ENCODE peak calls at places on chromosomes 13 and 19, in six cellular contexts. One of them, this sample, is unnamed.

GRCh38 chr19:47179643-47180310 is 49.1 kb downstream of the SAE1 start:
- DNase-seq in K562: no peak
- DNase-seq in endothelial cell of umbilical vein: peak
- DNase-seq in HepG2: no peak
- DNase-seq in GM12878: no peak
- DNase-seq in A549: no peak
- DNase-seq in this sample: no peak

GRCh38 chr13:27168870-27169525 is 2.6 kb downstream of the USP12 start:
- DNase-seq in endothelial cell of umbilical vein: peak
- DNase-seq in K562: peak
- DNase-seq in GM12878: no peak
- DNase-seq in HepG2: no peak
- DNase-seq in A549: no peak
- DNase-seq in this sample: no peak

GRCh38 chr13:42379241-42379640 is 107.3 kb downstream of the AKAP11 start:
- DNase-seq in GM12878: no peak
- DNase-seq in endothelial cell of umbilical vein: no peak
- DNase-seq in K562: no peak
- DNase-seq in A549: no peak
- DNase-seq in HepG2: no peak
- DNase-seq in this sample: no peak

GRCh38 chr19:18465964-18466339 is 28.0 kb upstream of the ISYNA1 start:
- DNase-seq in HepG2: no peak
- DNase-seq in K562: no peak
- DNase-seq in GM12878: no peak
- DNase-seq in endothelial cell of umbilical vein: no peak
- DNase-seq in A549: no peak
- DNase-seq in this sample: no peak

GRCh38 chr19:41701401-41702075 is 6.9 kb upstream of the CEACAM5 start:
- DNase-seq in A549: peak
- DNase-seq in GM12878: no peak
- DNase-seq in HepG2: no peak
- DNase-seq in K562: peak
- DNase-seq in endothelial cell of umbilical vein: no peak
- DNase-seq in this sample: peak

GRCh38 chr13:114282143-114282685 is 813 bp downstream of the UPF3A start:
- DNase-seq in endothelial cell of umbilical vein: peak
- DNase-seq in K562: peak
- DNase-seq in GM12878: peak
- DNase-seq in A549: no peak
- DNase-seq in HepG2: peak
- DNase-seq in this sample: peak

GRCh38 chr19:2866495-2867024 is 575 bp upstream of the ZNF556 start:
- DNase-seq in A549: no peak
- DNase-seq in K562: no peak
- DNase-seq in HepG2: no peak
- DNase-seq in endothelial cell of umbilical vein: no peak
- DNase-seq in GM12878: no peak
- DNase-seq in this sample: no peak

GRCh38 chr13:36345438-36346221 is 564 bp downstream of the SPART start:
- DNase-seq in endothelial cell of umbilical vein: peak
- DNase-seq in GM12878: no peak
- DNase-seq in HepG2: peak
- DNase-seq in K562: peak
- DNase-seq in A549: peak
- DNase-seq in this sample: peak

GRCh38 chr13:50425772-50426171 is 410.5 kb downstream of the KCNRG start:
- DNase-seq in GM12878: no peak
- DNase-seq in endothelial cell of umbilical vein: no peak
- DNase-seq in K562: peak
- DNase-seq in A549: no peak
- DNase-seq in HepG2: no peak
- DNase-seq in this sample: peak

GRCh38 chr19:13097331-13098258 is 5.1 kb downstream of the LYL1 start:
- DNase-seq in A549: no peak
- DNase-seq in K562: peak
- DNase-seq in HepG2: no peak
- DNase-seq in GM12878: no peak
- DNase-seq in endothelial cell of umbilical vein: peak
- DNase-seq in this sample: peak

GRCh38 chr13:94123543-94123942 is 355.9 kb downstream of the DCT start:
- DNase-seq in GM12878: no peak
- DNase-seq in A549: no peak
- DNase-seq in endothelial cell of umbilical vein: no peak
- DNase-seq in K562: no peak
- DNase-seq in HepG2: no peak
- DNase-seq in this sample: no peak
- TF ChIP-seq MYC in GM12878: no peak
- TF ChIP-seq MYC in A549: no peak
- TF ChIP-seq MYC in endothelial cell of umbilical vein: no peak
- TF ChIP-seq MYC in K562: no peak
- TF ChIP-seq MYC in HepG2: no peak
- TF ChIP-seq MYC in this sample: no peak

GRCh38 chr19:4640247-4641000 is 1.1 kb downstream of the TNFAIP8L1 start:
- DNase-seq in HepG2: peak
- DNase-seq in K562: no peak
- DNase-seq in GM12878: no peak
- DNase-seq in A549: no peak
- DNase-seq in endothelial cell of umbilical vein: no peak
- DNase-seq in this sample: no peak

GRCh38 chr19:4639531-4640246 is 373 bp downstream of the TNFAIP8L1 start:
- DNase-seq in endothelial cell of umbilical vein: peak
- DNase-seq in K562: no peak
- DNase-seq in GM12878: no peak
- DNase-seq in HepG2: peak
- DNase-seq in A549: no peak
- DNase-seq in this sample: no peak

GRCh38 chr19:4641132-4641531 is 1.8 kb downstream of the TNFAIP8L1 start:
- DNase-seq in HepG2: no peak
- DNase-seq in K562: no peak
- DNase-seq in A549: no peak
- DNase-seq in GM12878: no peak
- DNase-seq in endothelial cell of umbilical vein: no peak
- DNase-seq in this sample: no peak

GRCh38 chr19:4638330-4638729 is 986 bp upstream of the TNFAIP8L1 start:
- DNase-seq in K562: no peak
- DNase-seq in endothelial cell of umbilical vein: peak
- DNase-seq in GM12878: no peak
- DNase-seq in A549: no peak
- DNase-seq in HepG2: no peak
- DNase-seq in this sample: no peak

GRCh38 chr19:4638828-4639530 is at the start of gene TNFAIP8L1:
- DNase-seq in HepG2: peak
- DNase-seq in A549: peak
- DNase-seq in K562: peak
- DNase-seq in GM12878: peak
- DNase-seq in endothelial cell of umbilical vein: peak
- DNase-seq in this sample: peak
- TF ChIP-seq POLR2A in HepG2: no peak
- TF ChIP-seq POLR2A in A549: no peak
- TF ChIP-seq POLR2A in K562: no peak
- TF ChIP-seq POLR2A in GM12878: peak
- TF ChIP-seq POLR2A in endothelial cell of umbilical vein: no peak
- TF ChIP-seq POLR2A in this sample: peak

GRCh38 chr19:30162718-30163117 is 209.5 kb upstream of the ZNF536 start:
- DNase-seq in GM12878: no peak
- DNase-seq in endothelial cell of umbilical vein: no peak
- DNase-seq in HepG2: no peak
- DNase-seq in K562: no peak
- DNase-seq in A549: no peak
- DNase-seq in this sample: no peak
- H3K4me3 ChIP-seq in GM12878: no peak
- H3K4me3 ChIP-seq in endothelial cell of umbilical vein: no peak
- H3K4me3 ChIP-seq in HepG2: no peak
- H3K4me3 ChIP-seq in K562: no peak
- H3K4me3 ChIP-seq in A549: no peak
- H3K4me3 ChIP-seq in this sample: no peak

GRCh38 chr13:25232937-25233515 is 54.3 kb downstream of the MTMR6 start:
- DNase-seq in K562: peak
- DNase-seq in GM12878: no peak
- DNase-seq in endothelial cell of umbilical vein: peak
- DNase-seq in HepG2: peak
- DNase-seq in A549: peak
- DNase-seq in this sample: peak
- TF ChIP-seq MYC in K562: no peak
- TF ChIP-seq MYC in GM12878: no peak
- TF ChIP-seq MYC in endothelial cell of umbilical vein: no peak
- TF ChIP-seq MYC in HepG2: no peak
- TF ChIP-seq MYC in A549: no peak
- TF ChIP-seq MYC in this sample: no peak

DNA sequence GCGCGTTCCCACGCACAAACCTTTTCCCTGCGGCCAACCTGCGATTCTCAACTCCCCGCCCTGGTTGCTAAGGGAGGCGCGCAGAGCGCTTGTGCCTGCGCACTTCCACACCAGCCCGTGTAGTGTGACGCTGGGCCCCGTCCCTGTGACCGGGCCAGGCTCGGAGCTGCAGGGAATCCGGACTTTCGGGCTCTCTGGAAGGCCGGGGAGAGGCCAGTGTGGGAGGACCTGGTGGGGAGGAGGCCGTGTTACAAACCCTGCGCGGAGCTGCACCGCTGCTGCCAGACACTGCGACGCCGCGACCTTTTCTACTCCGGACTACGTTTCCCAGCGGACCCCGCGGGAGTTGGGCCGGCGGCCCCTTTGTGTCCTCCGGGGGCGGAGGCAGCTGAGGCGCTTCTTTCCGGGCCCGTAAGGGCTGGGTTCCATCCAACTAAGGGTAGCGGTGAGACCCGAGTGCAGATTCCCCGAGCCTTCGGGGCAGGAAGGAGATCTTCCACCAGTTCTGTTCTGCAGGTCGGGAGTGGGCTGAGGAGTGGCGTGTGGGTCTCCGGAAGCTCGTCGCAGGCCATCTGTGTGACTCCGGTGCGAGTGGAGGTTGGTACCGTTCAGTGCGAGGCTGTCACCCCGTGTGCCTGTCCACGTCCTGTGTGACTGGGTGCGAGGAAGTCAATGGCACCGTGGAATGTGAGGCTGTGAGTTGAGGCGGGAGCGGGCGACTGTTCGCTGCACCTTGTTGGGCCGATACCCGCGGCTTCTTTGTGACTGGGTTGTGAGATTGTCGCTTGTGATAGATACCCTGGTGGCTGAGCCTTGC is at the start of gene ZNF570:
- DNase-seq in A549: peak
- DNase-seq in HepG2: peak
- DNase-seq in GM12878: peak
- DNase-seq in K562: peak
- DNase-seq in endothelial cell of umbilical vein: peak
- DNase-seq in this sample: peak
- TF ChIP-seq POLR2A in A549: peak
- TF ChIP-seq POLR2A in HepG2: peak
- TF ChIP-seq POLR2A in GM12878: peak
- TF ChIP-seq POLR2A in K562: no peak
- TF ChIP-seq POLR2A in endothelial cell of umbilical vein: peak
- TF ChIP-seq POLR2A in this sample: no peak

DNA sequence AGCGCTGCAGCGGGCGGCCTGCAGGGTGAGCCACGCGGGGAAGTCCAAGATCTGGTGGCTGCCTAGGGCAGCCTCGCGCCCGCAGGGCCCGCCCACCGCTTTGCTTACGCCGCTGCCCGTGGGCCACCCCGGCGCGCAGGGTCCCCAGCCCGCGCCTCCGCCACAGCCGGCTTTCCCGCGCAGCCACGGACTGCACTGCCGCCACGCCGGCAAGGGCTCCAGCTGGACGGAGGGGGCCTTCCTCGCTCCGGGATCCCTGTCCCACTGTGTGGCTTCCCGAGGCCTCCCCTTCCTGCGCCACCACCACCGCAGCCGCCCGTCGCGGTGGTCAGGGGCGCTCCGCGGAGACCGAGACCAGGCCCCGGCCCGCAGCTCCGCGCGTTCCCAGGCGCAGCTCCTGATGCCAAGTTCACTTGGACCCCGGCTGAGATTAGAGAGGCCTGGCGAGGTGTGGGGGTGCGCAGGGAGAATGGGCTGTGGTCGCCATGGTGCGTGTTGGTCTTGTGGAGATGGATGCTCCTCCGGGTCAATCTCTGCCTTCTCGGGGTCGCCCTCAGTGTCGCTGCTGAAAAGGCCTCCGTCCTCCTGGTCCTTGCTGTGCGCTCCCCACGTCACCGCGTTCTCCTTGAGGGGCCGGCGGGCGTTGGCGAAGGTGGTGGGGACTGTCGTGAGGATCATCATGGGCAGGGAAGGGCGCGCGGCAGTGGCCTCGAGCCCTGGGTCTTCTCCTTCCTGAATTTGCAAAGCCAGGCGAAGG is 17.9 kb upstream of the RNF17 start:
- DNase-seq in HepG2: no peak
- DNase-seq in GM12878: no peak
- DNase-seq in K562: no peak
- DNase-seq in A549: no peak
- DNase-seq in endothelial cell of umbilical vein: no peak
- DNase-seq in this sample: no peak
- H3K4me3 ChIP-seq in HepG2: no peak
- H3K4me3 ChIP-seq in GM12878: no peak
- H3K4me3 ChIP-seq in K562: no peak
- H3K4me3 ChIP-seq in A549: no peak
- H3K4me3 ChIP-seq in endothelial cell of umbilical vein: no peak
- H3K4me3 ChIP-seq in this sample: no peak

DNA sequence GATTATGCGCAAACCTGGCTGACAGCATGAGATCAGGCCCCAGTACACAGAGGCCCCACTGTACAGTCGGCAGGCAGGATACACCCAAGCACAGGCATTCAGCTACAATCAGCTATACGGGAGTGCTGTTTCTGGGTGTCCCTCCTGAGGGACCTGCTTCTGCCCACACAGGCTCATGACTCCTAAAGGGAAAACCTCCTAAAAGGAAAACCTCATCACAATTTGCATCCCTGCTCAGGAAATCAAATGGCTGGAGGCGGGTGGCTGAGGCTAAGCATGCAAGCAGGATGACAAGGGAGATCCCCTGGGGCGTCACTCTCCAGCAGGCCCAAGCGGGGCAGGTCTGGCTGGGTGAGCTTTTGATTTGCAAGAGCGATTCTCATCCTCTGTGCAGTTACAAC is 99.8 kb downstream of the CRYL1 start:
- DNase-seq in K562: no peak
- DNase-seq in GM12878: no peak
- DNase-seq in A549: no peak
- DNase-seq in endothelial cell of umbilical vein: no peak
- DNase-seq in HepG2: no peak
- DNase-seq in this sample: no peak
- TF ChIP-seq MYC in K562: no peak
- TF ChIP-seq MYC in GM12878: no peak
- TF ChIP-seq MYC in A549: no peak
- TF ChIP-seq MYC in endothelial cell of umbilical vein: no peak
- TF ChIP-seq MYC in HepG2: no peak
- TF ChIP-seq MYC in this sample: no peak

GRCh38 chr13:46145950-46146349 is 36.0 kb downstream of the LCP1 start:
- DNase-seq in endothelial cell of umbilical vein: no peak
- DNase-seq in GM12878: no peak
- DNase-seq in HepG2: no peak
- DNase-seq in A549: no peak
- DNase-seq in K562: no peak
- DNase-seq in this sample: no peak

GRCh38 chr13:46146898-46147297 is 35.1 kb downstream of the LCP1 start:
- DNase-seq in HepG2: peak
- DNase-seq in K562: no peak
- DNase-seq in endothelial cell of umbilical vein: no peak
- DNase-seq in GM12878: no peak
- DNase-seq in A549: no peak
- DNase-seq in this sample: no peak

GRCh38 chr13:46140044-46140443 is 35.2 kb upstream of the CPB2 start:
- DNase-seq in K562: no peak
- DNase-seq in GM12878: no peak
- DNase-seq in HepG2: no peak
- DNase-seq in A549: no peak
- DNase-seq in endothelial cell of umbilical vein: no peak
- DNase-seq in this sample: no peak

GRCh38 chr13:46143239-46143701 is 38.4 kb upstream of the CPB2 start:
- DNase-seq in endothelial cell of umbilical vein: no peak
- DNase-seq in A549: no peak
- DNase-seq in K562: no peak
- DNase-seq in GM12878: no peak
- DNase-seq in HepG2: peak
- DNase-seq in this sample: no peak

GRCh38 chr13:46142692-46143238 is 37.9 kb upstream of the CPB2 start:
- DNase-seq in HepG2: peak
- DNase-seq in GM12878: no peak
- DNase-seq in A549: no peak
- DNase-seq in K562: no peak
- DNase-seq in endothelial cell of umbilical vein: no peak
- DNase-seq in this sample: no peak
- TF ChIP-seq POLR2A in HepG2: peak
- TF ChIP-seq POLR2A in GM12878: peak
- TF ChIP-seq POLR2A in A549: no peak
- TF ChIP-seq POLR2A in K562: no peak
- TF ChIP-seq POLR2A in endothelial cell of umbilical vein: no peak
- TF ChIP-seq POLR2A in this sample: no peak